ENCODE peak calls at places on chromosomes 13 and 19, in eight cellular contexts. F is effector CD4-positive, alpha-beta T cell; K is heart left ventricle; Y is HS-27A; D is body of pancreas; Q is neural progenitor cell; X is neural crest cell; M is HEK293T. G is an unnamed sample.

GRCh38 chr19:51457351-51458013 is 772 bp downstream of the SIGLEC8 start:
- DNase-seq in F (no peak), K (no peak), Y (no peak), D (no peak), Q (no peak), X (no peak), M (no peak), G (no peak)

GRCh38 chr19:35848919-35849505 is 3.3 kb downstream of the NPHS1 start:
- DNase-seq in F (no peak), K (no peak), Y (no peak), D (no peak), Q (no peak), X (no peak), M (no peak), G (no peak)

GRCh38 chr19:17602217-17602616 is 46.8 kb downstream of the COLGALT1 start:
- DNase-seq in F (no peak), K (no peak), Y (no peak), D (no peak), Q (no peak), X (no peak), M (no peak), G (no peak)

GRCh38 chr13:21230516-21230915 is 54.1 kb downstream of the MRPL57 start:
- DNase-seq in F (no peak), K (no peak), Y (no peak), D (no peak), Q (no peak), X (no peak), M (no peak), G (no peak)

GRCh38 chr19:8451885-8452284 is 7.1 kb downstream of the HNRNPM start:
- DNase-seq in F (no peak), K (no peak), Y (no peak), D (no peak), Q (peak), X (no peak), M (no peak), G (no peak)

GRCh38 chr19:8355631-8356402 is 8.1 kb upstream of the ANGPTL4 start:
- DNase-seq in F (no peak), K (no peak), Y (peak), D (no peak), Q (no peak), X (no peak), M (no peak), G (no peak)

GRCh38 chr19:3670258-3670795 is 29.9 kb downstream of the PIP5K1C start:
- DNase-seq in F (no peak), K (peak), Y (no peak), D (no peak), Q (peak), X (no peak), M (no peak), G (no peak)

GRCh38 chr19:44278181-44278690 is 18.6 kb downstream of the ZNF233 start:
- DNase-seq in F (no peak), K (no peak), Y (no peak), D (no peak), Q (no peak), X (no peak), M (no peak), G (no peak)

GRCh38 chr19:13164370-13165090 is 14.3 kb downstream of the IER2 start:
- DNase-seq in F (peak), K (peak), Y (no peak), D (peak), Q (peak), X (peak), M (peak), G (peak)

GRCh38 chr13:56314755-56315154 is 826.0 kb upstream of the PRR20A start:
- DNase-seq in F (no peak), K (no peak), Y (no peak), D (no peak), Q (no peak), X (no peak), M (no peak), G (no peak)

GRCh38 chr19:49636230-49636932 is 3.6 kb downstream of the RRAS start:
- DNase-seq in F (no peak), K (no peak), Y (no peak), D (no peak), Q (peak), X (no peak), M (no peak), G (no peak)

GRCh38 chr13:112067871-112068305 is 939 bp downstream of the SOX1 start:
- DNase-seq in F (no peak), K (no peak), Y (no peak), D (no peak), Q (peak), X (no peak), M (no peak), G (no peak)

GRCh38 chr19:3033595-3034193 is 4.6 kb upstream of the TLE2 start:
- DNase-seq in F (no peak), K (no peak), Y (no peak), D (no peak), Q (no peak), X (no peak), M (no peak), G (no peak)

GRCh38 chr19:45940515-45940805 is 25.9 kb upstream of the NANOS2 start:
- DNase-seq in F (no peak), K (no peak), Y (no peak), D (no peak), Q (no peak), X (no peak), M (no peak), G (no peak)

GRCh38 chr19:17842663-17843313 is 5.0 kb downstream of the JAK3 start:
- DNase-seq in F (no peak), K (no peak), Y (no peak), D (no peak), Q (no peak), X (no peak), M (no peak), G (no peak)

GRCh38 chr19:49861127-49861526 is 6.2 kb downstream of the PNKP start:
- DNase-seq in F (no peak), K (no peak), Y (no peak), D (no peak), Q (no peak), X (no peak), M (peak), G (no peak)

GRCh38 chr19:55483681-55484361 is 1.2 kb upstream of the NAT14 start:
- DNase-seq in F (no peak), K (no peak), Y (no peak), D (no peak), Q (no peak), X (no peak), M (no peak), G (no peak)

GRCh38 chr13:113671066-113672001 is 4.3 kb downstream of the GRK1 start:
- DNase-seq in F (no peak), K (peak), Y (no peak), D (no peak), Q (no peak), X (no peak), M (no peak), G (no peak)

GRCh38 chr19:50486823-50487515 is 10.3 kb upstream of the GARIN5A start:
- DNase-seq in F (peak), K (no peak), Y (no peak), D (peak), Q (peak), X (peak), M (peak), G (peak)

GRCh38 chr19:28319208-28319607 is 893.7 kb downstream of the UQCRFS1 start:
- DNase-seq in F (no peak), K (no peak), Y (no peak), D (no peak), Q (no peak), X (no peak), M (no peak), G (no peak)